ENCODE peak calls at places on chromosomes 13 and 19, in seven cellular contexts. S is A172; W is cerebellar cortex; E is fibroblast of the conjunctiva; L is CD8-positive, alpha-beta memory T cell; V is amniotic stem cell; T is iPS-NIHi11. U is an unnamed sample.

GRCh38 chr13:25902946-25903345 is 148.9 kb downstream of the SHISA2 start:
- DNase-seq in S (no peak), T (no peak), W (no peak), L (peak), E (no peak), V (no peak), U (no peak)

GRCh38 chr13:88675997-88676396 is 1004.8 kb downstream of the SLITRK5 start:
- DNase-seq in L (no peak), E (no peak), W (no peak), V (no peak), S (no peak), T (no peak), U (no peak)

GRCh38 chr13:71979616-71980015 is 112.6 kb upstream of the DACH1 start:
- DNase-seq in W (no peak), L (no peak), S (no peak), V (no peak), T (peak), E (no peak), U (no peak)

GRCh38 chr19:10812902-10813404 is 23.1 kb downstream of the TMED1 start:
- DNase-seq in W (no peak), V (peak), S (peak), E (peak), T (no peak), L (no peak), U (peak)

GRCh38 chr19:29971002-29971401 is 29.0 kb downstream of the URI1 start:
- DNase-seq in T (no peak), E (no peak), V (no peak), L (no peak), W (no peak), S (no peak), U (no peak)

GRCh38 chr13:98315466-98315865 is 138.4 kb upstream of the RNF113B start:
- DNase-seq in W (no peak), L (no peak), T (peak), S (no peak), E (no peak), V (no peak), U (no peak)

GRCh38 chr19:39679056-39679790 is 23.5 kb downstream of the LGALS16 start:
- DNase-seq in E (no peak), T (no peak), V (no peak), L (no peak), S (no peak), W (no peak), U (no peak)

GRCh38 chr19:39692166-39692565 is 12.1 kb upstream of the LGALS14 start:
- DNase-seq in E (no peak), W (no peak), L (no peak), S (no peak), V (no peak), T (no peak), U (no peak)